ENCODE peak calls at places on chromosomes 2 and 18, in six cellular contexts. A, I, C, O, X and Z are unnamed samples.
A peak's percentile ranks its signal among the peaks of the same experiment; 100 is the strongest.

GRCh38 chr18:62606106-62606505 is 83.3 kb downstream of the ZCCHC2 start:
- DNase-seq in A (peak; percentile 23), I (no peak), C (no peak), O (no peak), X (no peak), Z (no peak)

GRCh38 chr2:177683473-177684069 is 291.0 kb downstream of the AGPS start:
- DNase-seq in A (peak; percentile 57), I (no peak), C (no peak), O (no peak), X (no peak), Z (no peak)

GRCh38 chr18:55321268-55322175 is 266.5 kb downstream of the TCF4 start:
- DNase-seq in A (no peak), I (peak; percentile 82), C (peak; percentile 95), O (peak; percentile 61), X (peak; percentile 87), Z (no peak)

GRCh38 chr2:80117401-80117800 is 187.2 kb downstream of the LRRTM1 start:
- DNase-seq in A (no peak), I (no peak), C (no peak), O (no peak), X (no peak), Z (no peak)

GRCh38 chr2:153823880-153824279 is 47.8 kb upstream of the GALNT13 start:
- DNase-seq in A (no peak), I (no peak), C (no peak), O (no peak), X (no peak), Z (no peak)

GRCh38 chr2:190062053-190062452 is 476 bp downstream of the MSTN start:
- DNase-seq in A (no peak), I (no peak), C (no peak), O (no peak), X (no peak), Z (no peak)

GRCh38 chr2:29275186-29275585 is 160.0 kb downstream of the CLIP4 start:
- DNase-seq in A (no peak), I (no peak), C (no peak), O (no peak), X (no peak), Z (no peak)

GRCh38 chr18:44700652-44701051 is 20.0 kb downstream of the SETBP1 start:
- DNase-seq in A (no peak), I (no peak), C (no peak), O (no peak), X (peak; percentile 34), Z (peak; percentile 34)

GRCh38 chr18:50138181-50139064 is 56.5 kb downstream of the MYO5B start:
- DNase-seq in A (no peak), I (no peak), C (peak; percentile 25), O (no peak), X (no peak), Z (no peak)

GRCh38 chr2:98088261-98088660 is 1.3 kb downstream of the VWA3B start:
- DNase-seq in A (no peak), I (no peak), C (no peak), O (no peak), X (peak; percentile 41), Z (no peak)

DNA sequence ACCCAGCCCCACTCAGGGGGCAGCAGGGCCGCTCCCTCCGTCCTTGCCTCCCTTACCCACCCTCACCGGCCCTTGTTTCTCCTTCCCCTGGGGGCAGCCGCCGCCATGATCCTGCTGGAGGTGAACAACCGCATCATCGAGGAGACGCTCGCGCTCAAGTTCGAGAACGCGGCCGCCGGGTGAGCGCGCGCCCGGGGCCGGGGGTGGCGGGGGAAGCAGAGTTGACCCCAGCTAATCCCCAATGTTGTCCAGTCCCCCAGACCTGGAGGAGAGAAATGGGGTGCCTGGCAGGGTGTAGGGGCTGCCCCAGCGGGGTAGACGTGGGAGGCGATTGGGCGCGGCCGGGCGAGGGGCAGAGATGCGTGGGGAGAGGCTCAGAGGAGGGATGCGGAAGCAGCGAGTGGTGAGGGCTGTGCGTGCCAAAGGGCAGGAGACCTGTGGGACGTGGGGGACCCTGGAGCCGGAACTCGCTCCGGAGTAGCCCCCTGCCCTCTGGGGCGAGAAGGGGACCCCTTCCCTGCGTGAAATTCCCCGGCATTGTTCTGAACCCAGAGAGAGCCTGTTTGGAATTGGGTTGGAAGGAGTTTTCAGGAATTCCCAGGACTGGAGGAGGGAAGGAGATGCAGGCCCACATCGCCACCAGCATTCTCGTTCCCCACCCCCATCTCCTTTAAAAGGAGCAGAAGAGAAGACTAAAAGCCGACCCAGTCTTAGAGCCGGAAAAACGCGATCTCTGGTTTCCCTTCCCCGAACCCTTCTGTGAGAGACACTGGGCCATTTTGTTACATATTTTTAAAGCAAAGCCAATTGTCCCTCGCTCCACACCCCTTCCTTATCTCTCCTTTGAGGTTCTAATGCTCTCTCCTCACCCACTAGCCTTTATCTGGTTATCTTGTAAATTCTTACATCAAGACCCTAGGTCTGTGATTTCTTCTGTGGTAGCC is 649 bp downstream of the ARPC2 start:
- DNase-seq in A (peak; percentile 36), I (peak; percentile 45), C (peak; percentile 92), O (peak; percentile 44), X (peak; percentile 79), Z (peak; percentile 46)
- TF ChIP-seq POLR2AphosphoS5 in A (no peak), I (no peak), C (no peak), O (peak; percentile 13), X (peak; percentile 39), Z (peak; percentile 5)

GRCh38 chr2:18986046-18986445 is 372.4 kb downstream of the OSR1 start:
- DNase-seq in A (no peak), I (no peak), C (no peak), O (no peak), X (no peak), Z (no peak)

GRCh38 chr2:18987021-18987420 is 371.4 kb downstream of the OSR1 start:
- DNase-seq in A (no peak), I (no peak), C (no peak), O (no peak), X (no peak), Z (no peak)

GRCh38 chr2:18991177-18992168 is 366.9 kb downstream of the OSR1 start:
- DNase-seq in A (no peak), I (peak; percentile 28), C (no peak), O (peak; percentile 49), X (peak; percentile 31), Z (no peak)

GRCh38 chr2:18988557-18989232 is 369.7 kb downstream of the OSR1 start:
- DNase-seq in A (no peak), I (no peak), C (no peak), O (no peak), X (no peak), Z (no peak)

DNA sequence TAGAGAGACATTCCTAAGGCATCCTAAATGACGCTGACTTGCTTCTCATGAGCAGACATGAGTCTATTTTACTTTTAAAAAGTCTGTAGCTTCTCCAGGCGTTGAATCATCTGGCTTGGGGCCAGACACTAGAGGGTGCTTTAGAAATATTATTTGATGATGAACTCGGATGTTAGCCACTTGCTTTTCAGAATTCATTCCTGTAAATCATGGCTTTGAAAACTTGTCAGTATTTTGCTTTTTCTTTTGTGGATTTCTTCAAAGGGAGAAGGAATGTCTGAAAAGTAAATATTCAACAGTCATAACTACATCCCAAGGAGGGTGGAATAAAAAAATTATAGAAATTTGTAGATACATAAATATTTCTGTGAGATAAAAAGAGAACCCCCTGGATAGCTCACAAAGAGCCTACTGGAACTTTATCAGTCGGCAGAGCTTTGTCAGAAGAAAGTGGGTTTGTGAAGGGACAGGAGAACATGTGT is 370.8 kb downstream of the OSR1 start:
- DNase-seq in A (peak; percentile 1), I (peak; percentile 51), C (no peak), O (peak; percentile 74), X (peak; percentile 45), Z (no peak)
- TF ChIP-seq POLR2AphosphoS5 in A (no peak), I (no peak), C (no peak), O (no peak), X (no peak), Z (no peak)

GRCh38 chr18:10522574-10522973 is 3.3 kb upstream of the NAPG start:
- DNase-seq in A (no peak), I (no peak), C (no peak), O (no peak), X (no peak), Z (no peak)

GRCh38 chr18:10519366-10519765 is 6.5 kb upstream of the NAPG start:
- DNase-seq in A (no peak), I (no peak), C (no peak), O (no peak), X (no peak), Z (no peak)

GRCh38 chr18:10518595-10519273 is 7.1 kb upstream of the NAPG start:
- DNase-seq in A (peak; percentile 33), I (peak; percentile 56), C (no peak), O (no peak), X (peak; percentile 27), Z (no peak)

GRCh38 chr18:10523544-10523943 is 2.3 kb upstream of the NAPG start:
- DNase-seq in A (no peak), I (no peak), C (no peak), O (no peak), X (no peak), Z (no peak)

DNA sequence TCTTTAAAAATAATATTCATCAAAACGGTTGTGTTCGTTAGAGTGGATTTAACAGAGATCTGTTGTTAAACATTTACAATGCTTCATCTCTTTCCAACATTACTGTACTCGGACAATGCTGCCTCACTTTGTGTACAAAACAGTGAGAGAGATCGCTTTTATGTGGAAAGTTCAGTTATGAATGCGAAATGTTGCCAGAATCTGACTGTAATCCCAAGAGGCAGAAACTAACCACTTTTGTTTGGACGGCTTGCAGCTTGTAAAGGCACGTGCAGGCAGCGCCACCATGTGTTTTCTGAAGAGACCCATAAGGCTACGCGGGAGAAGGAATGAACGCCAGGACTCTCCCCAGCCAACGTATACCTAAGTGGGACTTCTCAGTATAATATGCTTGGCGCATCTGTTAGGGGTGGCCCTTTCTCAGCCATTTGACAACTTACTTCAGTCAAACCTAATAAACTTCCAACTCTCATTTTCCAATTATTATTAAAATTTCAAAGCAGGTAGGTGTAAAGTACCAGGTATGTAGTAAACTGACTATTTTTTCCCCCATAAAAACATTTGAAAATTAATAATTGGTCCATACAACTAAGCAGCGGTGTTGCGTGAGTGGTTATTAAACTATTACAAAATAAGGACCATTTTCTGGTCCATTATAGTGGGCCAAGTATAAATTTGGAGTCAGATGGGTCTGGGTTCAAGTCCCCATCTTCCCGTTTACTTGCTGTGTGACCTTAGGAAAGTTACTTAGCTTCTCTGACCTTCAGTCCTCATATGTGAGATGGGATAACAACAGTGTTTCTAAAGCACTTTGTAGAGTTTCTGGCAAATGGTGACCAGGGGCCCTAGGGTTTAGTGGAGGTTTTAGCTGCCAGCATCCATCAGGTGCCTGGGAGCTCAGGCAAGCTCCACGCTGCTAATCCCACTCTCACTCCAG is 5.6 kb upstream of the NAPG start:
- DNase-seq in A (peak; percentile 89), I (peak; percentile 86), C (peak; percentile 25), O (peak; percentile 79), X (peak; percentile 84), Z (peak; percentile 31)
- TF ChIP-seq POLR2AphosphoS5 in A (no peak), I (no peak), C (peak; percentile 47), O (peak; percentile 23), X (no peak), Z (no peak)

GRCh38 chr2:47346669-47347068 is 56.3 kb upstream of the MSH2 start:
- DNase-seq in A (no peak), I (no peak), C (no peak), O (no peak), X (no peak), Z (no peak)
- TF ChIP-seq POLR2AphosphoS5 in A (no peak), I (no peak), C (no peak), O (no peak), X (no peak), Z (no peak)